ENCODE peak calls at places on chromosome 18, in six cellular contexts. S is K562, H is A549, D is endothelial cell of umbilical vein, N is GM12878, C is HepG2. X is an unnamed sample.

GRCh38 chr18:63162271-63163014 is 157.1 kb downstream of the BCL2 start:
- DNase-seq in S (no peak), H (no peak), D (no peak), N (peak; percentile 80), C (no peak), X (peak; percentile 28)

GRCh38 chr18:63528863-63529492 is 13.2 kb upstream of the SERPINB12 start:
- DNase-seq in S (no peak), H (no peak), D (no peak), N (no peak), C (no peak), X (no peak)

GRCh38 chr18:58247363-58247834 is 203.4 kb downstream of the NEDD4L start:
- DNase-seq in S (no peak), H (no peak), D (peak; percentile 83), N (no peak), C (no peak), X (no peak)

GRCh38 chr18:69935319-69936190 is 12.1 kb downstream of the CD226 start:
- DNase-seq in S (no peak), H (no peak), D (no peak), N (peak; percentile 89), C (peak; percentile 89), X (no peak)

GRCh38 chr18:61771861-61772260 is 120.9 kb downstream of the RNF152 start:
- DNase-seq in S (no peak), H (no peak), D (no peak), N (no peak), C (no peak), X (no peak)

GRCh38 chr18:41486581-41486980 is 468.5 kb upstream of the PIK3C3 start:
- DNase-seq in S (no peak), H (no peak), D (no peak), N (no peak), C (no peak), X (no peak)

GRCh38 chr18:64799378-64799777 is 650.5 kb upstream of the LINC00305 start:
- DNase-seq in S (no peak), H (no peak), D (no peak), N (no peak), C (no peak), X (no peak)

GRCh38 chr18:7038330-7038846 is 79.2 kb downstream of the LAMA1 start:
- DNase-seq in S (peak; percentile 52), H (peak; percentile 24), D (peak; percentile 77), N (no peak), C (peak; percentile 27), X (peak; percentile 65)

GRCh38 chr18:41326311-41326710 is 628.7 kb upstream of the PIK3C3 start:
- DNase-seq in S (no peak), H (no peak), D (no peak), N (no peak), C (no peak), X (no peak)

GRCh38 chr18:26407721-26408601 is 140.4 kb downstream of the KCTD1 start:
- DNase-seq in S (no peak), H (no peak), D (no peak), N (no peak), C (no peak), X (no peak)

GRCh38 chr18:24022141-24022540 is 7.6 kb downstream of the TTC39C start:
- DNase-seq in S (no peak), H (no peak), D (no peak), N (no peak), C (no peak), X (no peak)

GRCh38 chr18:75285876-75286275 is 75.3 kb downstream of the TSHZ1 start:
- DNase-seq in S (no peak), H (no peak), D (no peak), N (no peak), C (no peak), X (no peak)

GRCh38 chr18:46220116-46220515 is 115.9 kb downstream of the HAUS1 start:
- DNase-seq in S (no peak), H (no peak), D (no peak), N (no peak), C (no peak), X (no peak)

GRCh38 chr18:23650963-23651927 is 11.5 kb downstream of the ANKRD29 start:
- DNase-seq in S (no peak), H (peak; percentile 56), D (peak; percentile 51), N (no peak), C (peak; percentile 66), X (peak; percentile 37)

GRCh38 chr18:50924372-50924771 is 43.5 kb upstream of the ELAC1 start:
- DNase-seq in S (no peak), H (no peak), D (no peak), N (no peak), C (no peak), X (no peak)

GRCh38 chr18:54129448-54130134 is 94.9 kb downstream of the MBD2 start:
- DNase-seq in S (no peak), H (no peak), D (no peak), N (no peak), C (no peak), X (no peak)

GRCh38 chr18:62942578-62942977 is 227.2 kb downstream of the PHLPP1 start:
- DNase-seq in S (no peak), H (no peak), D (no peak), N (no peak), C (no peak), X (no peak)

GRCh38 chr18:23226930-23227728 is 91.8 kb downstream of the CABLES1 start:
- DNase-seq in S (no peak), H (no peak), D (peak; percentile 96), N (no peak), C (no peak), X (no peak)

GRCh38 chr18:32771169-32771751 is 1.6 kb downstream of the KLHL14 start:
- DNase-seq in S (no peak), H (no peak), D (no peak), N (no peak), C (peak; percentile 25), X (no peak)

GRCh38 chr18:67514901-67515540 is 1.5 kb downstream of the DSEL start:
- DNase-seq in S (no peak), H (no peak), D (peak; percentile 7), N (no peak), C (no peak), X (no peak)

GRCh38 chr18:23458830-23459529 is 5.9 kb downstream of the RIOK3 start:
- DNase-seq in S (no peak), H (no peak), D (peak; percentile 7), N (no peak), C (no peak), X (no peak)

GRCh38 chr18:50282521-50283335 is 1.4 kb upstream of the MBD1 start:
- DNase-seq in S (no peak), H (no peak), D (no peak), N (no peak), C (no peak), X (no peak)

GRCh38 chr18:65983750-65984149 is 232.9 kb downstream of the CDH7 start:
- DNase-seq in S (no peak), H (no peak), D (peak; percentile 3), N (no peak), C (peak; percentile 5), X (peak; percentile 6)

GRCh38 chr18:56702946-56703345 is 51.8 kb downstream of the WDR7 start:
- DNase-seq in S (peak; percentile 11), H (peak; percentile 49), D (peak; percentile 59), N (no peak), C (peak; percentile 24), X (peak; percentile 44)

GRCh38 chr18:63774511-63774910 is 707 bp upstream of the SERPINB7 start:
- DNase-seq in S (no peak), H (no peak), D (no peak), N (no peak), C (no peak), X (no peak)

GRCh38 chr18:8704361-8705279 is 736 bp upstream of the MTCL1 start:
- DNase-seq in S (peak; percentile 99), H (peak; percentile 92), D (peak; percentile 87), N (no peak), C (peak; percentile 60), X (peak; percentile 87)
- TF ChIP-seq POLR2A in S (peak; percentile 76), H (peak; percentile 58), D (peak; percentile 41), N (no peak), C (no peak), X (peak; percentile 44)

GRCh38 chr18:48622911-48623431 is 84.1 kb downstream of the CTIF start:
- DNase-seq in S (no peak), H (no peak), D (no peak), N (no peak), C (no peak), X (no peak)
- TF ChIP-seq MYC in S (no peak), H (no peak), D (no peak), N (no peak), C (no peak), X (no peak)

GRCh38 chr18:11162889-11163288 is 13.5 kb upstream of the PIEZO2 start:
- DNase-seq in S (no peak), H (no peak), D (no peak), N (no peak), C (no peak), X (no peak)
- TF ChIP-seq MAX in S (no peak), H (no peak), D (no peak), N (no peak), C (no peak), X (no peak)

GRCh38 chr18:12306752-12307151 is 1.3 kb upstream of the TUBB6 start:
- DNase-seq in S (no peak), H (no peak), D (no peak), N (no peak), C (no peak), X (no peak)

GRCh38 chr18:12307251-12307736 is 747 bp upstream of the TUBB6 start:
- DNase-seq in S (no peak), H (no peak), D (peak; percentile 74), N (no peak), C (no peak), X (peak; percentile 79)

GRCh38 chr18:12309683-12310198 is 1.7 kb downstream of the TUBB6 start:
- DNase-seq in S (peak; percentile 4), H (no peak), D (peak; percentile 68), N (no peak), C (no peak), X (no peak)

GRCh38 chr18:12307871-12308385 is at the start of gene TUBB6:
- DNase-seq in S (peak; percentile 93), H (peak; percentile 38), D (peak; percentile 85), N (no peak), C (no peak), X (peak; percentile 92)

GRCh38 chr18:12308386-12309100 is 502 bp downstream of the TUBB6 start:
- DNase-seq in S (peak; percentile 89), H (peak; percentile 75), D (peak; percentile 82), N (no peak), C (peak; percentile 29), X (peak; percentile 86)
- TF ChIP-seq POLR2A in S (peak; percentile 67), H (no peak), D (peak; percentile 29), N (no peak), C (no peak), X (no peak)

DNA sequence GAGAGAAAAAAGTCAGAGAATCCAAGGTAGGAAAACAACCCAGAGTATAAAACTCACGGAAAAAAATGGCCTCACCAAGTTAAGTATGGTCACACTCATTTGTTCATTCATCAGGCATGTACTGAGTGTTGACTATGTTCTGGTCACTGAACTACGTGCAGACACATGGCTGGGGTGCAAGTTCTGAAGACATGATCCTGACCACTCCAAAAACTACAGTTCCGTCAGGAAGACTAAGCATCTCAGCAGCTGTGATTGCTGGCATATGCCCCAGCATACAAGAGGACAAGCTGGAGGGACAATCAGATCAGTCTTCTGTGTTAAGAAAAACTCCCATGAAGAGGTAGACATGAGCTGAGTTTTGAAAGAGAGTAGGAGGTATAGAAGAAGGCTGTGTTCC is 72.8 kb downstream of the TCF4 start:
- DNase-seq in S (no peak), H (no peak), D (no peak), N (no peak), C (no peak), X (no peak)
- TF ChIP-seq MYC in S (no peak), H (no peak), D (no peak), N (no peak), C (no peak), X (no peak)